ENCODE peak calls at places on chromosome 16, in six cellular contexts. One of them, this sample, is unnamed.

GRCh38 chr16:12308060-12308459 is 331.5 kb downstream of the SNX29 start:
- DNase-seq in WTC11: no peak
- DNase-seq in cardiac fibroblast: no peak
- DNase-seq in astrocyte: no peak
- DNase-seq in heart left ventricle: no peak
- DNase-seq in pancreas: no peak
- DNase-seq in this sample: no peak

GRCh38 chr16:58024673-58025350 is 742 bp upstream of the MMP15 start:
- DNase-seq in cardiac fibroblast: no peak
- DNase-seq in pancreas: peak
- DNase-seq in WTC11: peak
- DNase-seq in heart left ventricle: no peak
- DNase-seq in astrocyte: no peak
- DNase-seq in this sample: no peak

GRCh38 chr16:80147021-80147680 is 393.6 kb upstream of the DYNLRB2 start:
- DNase-seq in cardiac fibroblast: no peak
- DNase-seq in pancreas: no peak
- DNase-seq in astrocyte: no peak
- DNase-seq in WTC11: no peak
- DNase-seq in heart left ventricle: no peak
- DNase-seq in this sample: no peak

GRCh38 chr16:70590722-70591438 is 55.5 kb upstream of the IL34 start:
- DNase-seq in pancreas: no peak
- DNase-seq in heart left ventricle: no peak
- DNase-seq in WTC11: no peak
- DNase-seq in cardiac fibroblast: peak
- DNase-seq in astrocyte: no peak
- DNase-seq in this sample: no peak

GRCh38 chr16:67922740-67923139 is 8.9 kb downstream of the CTRL start:
- DNase-seq in WTC11: no peak
- DNase-seq in cardiac fibroblast: no peak
- DNase-seq in astrocyte: no peak
- DNase-seq in heart left ventricle: no peak
- DNase-seq in pancreas: no peak
- DNase-seq in this sample: no peak

GRCh38 chr16:19168173-19169080 is at the start of gene SYT17:
- DNase-seq in astrocyte: no peak
- DNase-seq in cardiac fibroblast: no peak
- DNase-seq in WTC11: peak
- DNase-seq in heart left ventricle: peak
- DNase-seq in pancreas: peak
- DNase-seq in this sample: no peak

GRCh38 chr16:75109732-75110243 is 6.8 kb downstream of the LDHD start:
- DNase-seq in pancreas: peak
- DNase-seq in WTC11: no peak
- DNase-seq in cardiac fibroblast: no peak
- DNase-seq in heart left ventricle: peak
- DNase-seq in astrocyte: no peak
- DNase-seq in this sample: no peak

GRCh38 chr16:25005445-25006306 is 9.5 kb downstream of the ARHGAP17 start:
- DNase-seq in pancreas: no peak
- DNase-seq in WTC11: no peak
- DNase-seq in cardiac fibroblast: no peak
- DNase-seq in heart left ventricle: no peak
- DNase-seq in astrocyte: no peak
- DNase-seq in this sample: peak

GRCh38 chr16:17389392-17389791 is 81.4 kb downstream of the XYLT1 start:
- DNase-seq in astrocyte: peak
- DNase-seq in heart left ventricle: no peak
- DNase-seq in WTC11: no peak
- DNase-seq in pancreas: no peak
- DNase-seq in cardiac fibroblast: no peak
- DNase-seq in this sample: peak

GRCh38 chr16:47848481-47849109 is 307.2 kb downstream of the ABCC12 start:
- DNase-seq in pancreas: no peak
- DNase-seq in astrocyte: peak
- DNase-seq in cardiac fibroblast: peak
- DNase-seq in WTC11: no peak
- DNase-seq in heart left ventricle: no peak
- DNase-seq in this sample: peak

GRCh38 chr16:4578961-4579530 is 22.9 kb downstream of the C16orf96 start:
- DNase-seq in cardiac fibroblast: no peak
- DNase-seq in pancreas: no peak
- DNase-seq in astrocyte: no peak
- DNase-seq in heart left ventricle: no peak
- DNase-seq in WTC11: no peak
- DNase-seq in this sample: no peak

GRCh38 chr16:23967018-23967417 is 131.2 kb downstream of the PRKCB start:
- DNase-seq in astrocyte: no peak
- DNase-seq in pancreas: no peak
- DNase-seq in heart left ventricle: no peak
- DNase-seq in WTC11: no peak
- DNase-seq in cardiac fibroblast: no peak
- DNase-seq in this sample: no peak

GRCh38 chr16:23482778-23483177 is 27.5 kb downstream of the GGA2 start:
- DNase-seq in cardiac fibroblast: no peak
- DNase-seq in heart left ventricle: no peak
- DNase-seq in astrocyte: no peak
- DNase-seq in pancreas: no peak
- DNase-seq in WTC11: no peak
- DNase-seq in this sample: no peak

GRCh38 chr16:78524066-78524595 is 424.7 kb downstream of the WWOX start:
- DNase-seq in WTC11: no peak
- DNase-seq in heart left ventricle: no peak
- DNase-seq in astrocyte: no peak
- DNase-seq in cardiac fibroblast: no peak
- DNase-seq in pancreas: no peak
- DNase-seq in this sample: no peak

GRCh38 chr16:8370374-8371015 is 219.8 kb downstream of the TMEM114 start:
- DNase-seq in cardiac fibroblast: no peak
- DNase-seq in heart left ventricle: no peak
- DNase-seq in pancreas: no peak
- DNase-seq in astrocyte: peak
- DNase-seq in WTC11: no peak
- DNase-seq in this sample: peak

GRCh38 chr16:4990415-4990814 is 32.3 kb downstream of the SEC14L5 start:
- DNase-seq in cardiac fibroblast: no peak
- DNase-seq in WTC11: no peak
- DNase-seq in pancreas: no peak
- DNase-seq in heart left ventricle: no peak
- DNase-seq in astrocyte: no peak
- DNase-seq in this sample: no peak

GRCh38 chr16:31785126-31785525 is 88.5 kb upstream of the ZNF267 start:
- DNase-seq in pancreas: no peak
- DNase-seq in heart left ventricle: no peak
- DNase-seq in astrocyte: no peak
- DNase-seq in WTC11: no peak
- DNase-seq in cardiac fibroblast: no peak
- DNase-seq in this sample: no peak

GRCh38 chr16:67719778-67720144 is 645 bp upstream of the GFOD2 start:
- DNase-seq in astrocyte: peak
- DNase-seq in pancreas: no peak
- DNase-seq in heart left ventricle: peak
- DNase-seq in cardiac fibroblast: peak
- DNase-seq in WTC11: no peak
- DNase-seq in this sample: peak

GRCh38 chr16:69827527-69827926 is 65.4 kb downstream of the WWP2 start:
- DNase-seq in cardiac fibroblast: no peak
- DNase-seq in pancreas: no peak
- DNase-seq in astrocyte: no peak
- DNase-seq in WTC11: no peak
- DNase-seq in heart left ventricle: no peak
- DNase-seq in this sample: no peak

GRCh38 chr16:89581045-89581695 is 5.6 kb downstream of the CPNE7 start:
- DNase-seq in pancreas: no peak
- DNase-seq in astrocyte: peak
- DNase-seq in heart left ventricle: no peak
- DNase-seq in WTC11: no peak
- DNase-seq in cardiac fibroblast: peak
- DNase-seq in this sample: peak

GRCh38 chr16:79717324-79717848 is 116.8 kb upstream of the MAF start:
- DNase-seq in cardiac fibroblast: no peak
- DNase-seq in heart left ventricle: no peak
- DNase-seq in WTC11: no peak
- DNase-seq in pancreas: no peak
- DNase-seq in astrocyte: no peak
- DNase-seq in this sample: no peak

GRCh38 chr16:24737391-24737871 is 8.0 kb downstream of the TNRC6A start:
- DNase-seq in astrocyte: peak
- DNase-seq in pancreas: no peak
- DNase-seq in heart left ventricle: no peak
- DNase-seq in cardiac fibroblast: peak
- DNase-seq in WTC11: no peak
- DNase-seq in this sample: peak

GRCh38 chr16:86442703-86443102 is 67.6 kb upstream of the FOXF1 start:
- DNase-seq in WTC11: no peak
- DNase-seq in cardiac fibroblast: no peak
- DNase-seq in heart left ventricle: no peak
- DNase-seq in pancreas: no peak
- DNase-seq in astrocyte: no peak
- DNase-seq in this sample: no peak

GRCh38 chr16:24508614-24509013 is 30.8 kb upstream of the RBBP6 start:
- DNase-seq in astrocyte: peak
- DNase-seq in heart left ventricle: no peak
- DNase-seq in WTC11: no peak
- DNase-seq in cardiac fibroblast: peak
- DNase-seq in pancreas: no peak
- DNase-seq in this sample: peak

GRCh38 chr16:13291934-13292333 is 390.5 kb downstream of the SHISA9 start:
- DNase-seq in cardiac fibroblast: no peak
- DNase-seq in pancreas: no peak
- DNase-seq in heart left ventricle: no peak
- DNase-seq in WTC11: peak
- DNase-seq in astrocyte: no peak
- DNase-seq in this sample: no peak

GRCh38 chr16:25691519-25692091 is at the start of gene HS3ST4:
- DNase-seq in pancreas: no peak
- DNase-seq in WTC11: peak
- DNase-seq in cardiac fibroblast: no peak
- DNase-seq in astrocyte: no peak
- DNase-seq in heart left ventricle: no peak
- DNase-seq in this sample: no peak

GRCh38 chr16:10930755-10931093 is 11.5 kb downstream of the DEXI start:
- DNase-seq in WTC11: no peak
- DNase-seq in pancreas: no peak
- DNase-seq in cardiac fibroblast: no peak
- DNase-seq in heart left ventricle: no peak
- DNase-seq in astrocyte: no peak
- DNase-seq in this sample: no peak
- TF ChIP-seq CTCF in WTC11: no peak
- TF ChIP-seq CTCF in pancreas: no peak
- TF ChIP-seq CTCF in cardiac fibroblast: no peak
- TF ChIP-seq CTCF in heart left ventricle: no peak
- TF ChIP-seq CTCF in astrocyte: no peak
- TF ChIP-seq CTCF in this sample: no peak

GRCh38 chr16:55657616-55658015 is 1.8 kb downstream of the SLC6A2 start:
- DNase-seq in astrocyte: no peak
- DNase-seq in pancreas: no peak
- DNase-seq in heart left ventricle: no peak
- DNase-seq in cardiac fibroblast: no peak
- DNase-seq in WTC11: no peak
- DNase-seq in this sample: no peak

GRCh38 chr16:55655381-55655708 is 443 bp upstream of the SLC6A2 start:
- DNase-seq in cardiac fibroblast: no peak
- DNase-seq in pancreas: no peak
- DNase-seq in WTC11: no peak
- DNase-seq in astrocyte: no peak
- DNase-seq in heart left ventricle: no peak
- DNase-seq in this sample: no peak

GRCh38 chr16:55656695-55657092 is 906 bp downstream of the SLC6A2 start:
- DNase-seq in heart left ventricle: no peak
- DNase-seq in pancreas: no peak
- DNase-seq in astrocyte: no peak
- DNase-seq in WTC11: peak
- DNase-seq in cardiac fibroblast: no peak
- DNase-seq in this sample: no peak

GRCh38 chr16:55653106-55653505 is 2.7 kb upstream of the SLC6A2 start:
- DNase-seq in cardiac fibroblast: no peak
- DNase-seq in astrocyte: no peak
- DNase-seq in WTC11: no peak
- DNase-seq in heart left ventricle: no peak
- DNase-seq in pancreas: no peak
- DNase-seq in this sample: no peak

GRCh38 chr16:55655709-55656694 is at the start of gene SLC6A2:
- DNase-seq in heart left ventricle: no peak
- DNase-seq in WTC11: peak
- DNase-seq in astrocyte: no peak
- DNase-seq in pancreas: no peak
- DNase-seq in cardiac fibroblast: no peak
- DNase-seq in this sample: no peak
- TF ChIP-seq CTCF in heart left ventricle: no peak
- TF ChIP-seq CTCF in WTC11: no peak
- TF ChIP-seq CTCF in astrocyte: no peak
- TF ChIP-seq CTCF in pancreas: no peak
- TF ChIP-seq CTCF in cardiac fibroblast: no peak
- TF ChIP-seq CTCF in this sample: peak

GRCh38 chr16:59886021-59886420 is 1151.9 kb upstream of the GOT2 start:
- DNase-seq in astrocyte: peak
- DNase-seq in cardiac fibroblast: peak
- DNase-seq in WTC11: no peak
- DNase-seq in pancreas: no peak
- DNase-seq in heart left ventricle: peak
- DNase-seq in this sample: peak
- TF ChIP-seq CTCF in astrocyte: no peak
- TF ChIP-seq CTCF in cardiac fibroblast: no peak
- TF ChIP-seq CTCF in WTC11: no peak
- TF ChIP-seq CTCF in pancreas: no peak
- TF ChIP-seq CTCF in heart left ventricle: no peak
- TF ChIP-seq CTCF in this sample: no peak

DNA sequence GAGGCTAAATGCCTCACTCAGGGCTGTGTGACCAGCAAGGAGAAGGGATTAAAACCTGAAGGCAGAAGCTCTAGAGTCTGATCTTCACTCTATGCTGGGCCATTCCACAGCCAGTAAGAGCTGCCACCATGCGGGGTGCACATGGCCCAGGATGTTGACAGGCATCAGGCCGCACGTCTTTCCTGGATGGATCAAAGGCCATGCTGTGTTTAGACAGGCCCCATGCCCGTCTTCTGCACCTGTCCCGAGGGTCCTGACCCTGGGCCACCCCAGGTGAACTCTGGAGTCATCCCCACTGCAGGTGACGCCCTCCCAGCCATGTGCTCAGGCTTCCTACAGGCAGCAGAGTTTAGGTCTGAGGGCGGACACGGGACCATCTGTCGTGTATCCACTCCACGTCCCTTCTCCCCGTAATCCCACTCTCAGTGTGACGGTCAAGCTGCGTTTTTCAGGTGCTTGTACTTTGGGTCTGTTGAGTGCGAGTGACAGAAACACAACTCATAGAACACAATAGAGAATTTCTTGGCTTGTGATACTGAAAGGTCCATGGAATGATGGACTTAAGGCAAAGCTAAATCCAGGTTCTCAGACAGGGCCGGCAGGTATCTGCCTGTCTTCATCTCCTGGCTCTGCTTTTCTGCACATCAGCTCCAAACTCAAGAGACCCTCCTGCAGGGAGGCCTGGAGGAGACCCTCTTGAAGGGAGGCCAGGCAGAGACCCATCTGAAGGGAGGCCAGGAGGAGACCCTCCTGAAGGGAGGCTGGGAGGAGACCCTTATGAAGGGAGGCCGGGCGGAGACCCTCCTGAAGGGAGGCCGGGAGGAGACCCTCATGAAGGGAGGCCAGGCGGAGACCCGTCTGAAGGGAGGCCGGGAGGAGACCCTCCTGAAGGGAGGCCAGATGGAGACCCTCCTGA is 13.2 kb downstream of the ZNF469 start:
- DNase-seq in WTC11: no peak
- DNase-seq in heart left ventricle: no peak
- DNase-seq in pancreas: no peak
- DNase-seq in cardiac fibroblast: no peak
- DNase-seq in astrocyte: no peak
- DNase-seq in this sample: no peak
- TF ChIP-seq CTCF in WTC11: no peak
- TF ChIP-seq CTCF in heart left ventricle: no peak
- TF ChIP-seq CTCF in pancreas: no peak
- TF ChIP-seq CTCF in cardiac fibroblast: no peak
- TF ChIP-seq CTCF in astrocyte: no peak
- TF ChIP-seq CTCF in this sample: no peak

This sample was measured in HFFc6.